ENCODE peak calls at places on chromosomes 4 and X, in ten cellular contexts. Q is hypothalamus; V is A549; M is M059J; F is activated CD4-positive, alpha-beta T cell treated with anti-CD3 and anti-CD28 coated beads for 24 hours; J is NCI-H1048; R is lower lobe of right lung; P is iris pigment epithelial cell; C is activated effector memory CD4-positive, alpha-beta T cell treated with anti-CD3 and anti-CD28 coated beads, Interleukin-2, amount 50 U/mL, for 16 hours; K is NCI-H774. B is an unnamed sample.

GRCh38 chr4:181582595-181582994 is 660.6 kb upstream of the TENM3 start:
- DNase-seq in K (no peak), M (no peak), C (no peak), R (no peak), V (peak), F (no peak), J (no peak), Q (no peak), P (no peak), B (peak)

GRCh38 chr4:37653601-37654000 is 32.6 kb downstream of the RELL1 start:
- DNase-seq in V (no peak), Q (no peak), C (no peak), K (no peak), J (no peak), F (no peak), M (peak), R (no peak), P (peak), B (no peak)

GRCh38 chrX:11267311-11267910 is 25.8 kb upstream of the AMELX start:
- DNase-seq in Q (no peak), M (no peak), C (no peak), K (no peak), R (no peak), V (peak), J (no peak), F (no peak), P (peak), B (no peak)

GRCh38 chr4:8337083-8337482 is 67.5 kb downstream of the HTRA3 start:
- DNase-seq in F (no peak), Q (no peak), C (no peak), J (no peak), R (no peak), P (no peak), K (no peak), M (no peak), V (no peak), B (no peak)

GRCh38 chr4:7759221-7759620 is 180.4 kb downstream of the AFAP1 start:
- DNase-seq in R (peak), J (no peak), K (no peak), M (no peak), V (no peak), P (no peak), C (peak), F (peak), Q (no peak), B (no peak)

GRCh38 chr4:181908168-181908567 is 335.0 kb upstream of the TENM3 start:
- DNase-seq in Q (no peak), M (no peak), P (no peak), J (no peak), R (no peak), C (no peak), K (no peak), F (no peak), V (no peak), B (no peak)

GRCh38 chr4:41679991-41680390 is 68.5 kb downstream of the PHOX2B start:
- DNase-seq in C (no peak), P (no peak), Q (no peak), J (no peak), F (no peak), R (no peak), M (no peak), V (no peak), K (no peak), B (no peak)

GRCh38 chr4:101791189-101791572 is 651 bp downstream of the BANK1 start:
- DNase-seq in V (peak), P (no peak), R (no peak), C (no peak), F (no peak), M (no peak), Q (no peak), K (no peak), J (no peak), B (no peak)